ENCODE peak calls at places on chromosomes 4 and X, in six cellular contexts. L is NCI-H82, S is NCI-H2171 treated with DMSO at 0.1 percent for 48 hours, P is A172, I is transverse colon, Y is H9. M is an unnamed sample.

GRCh38 chr4:140163029-140163810 is 9.2 kb upstream of the MAML3 start:
- DNase-seq in L (no peak), S (no peak), P (no peak), I (no peak), Y (no peak), M (no peak)

GRCh38 chr4:20395160-20395773 is 143.6 kb downstream of the SLIT2 start:
- DNase-seq in L (peak; percentile 72), S (no peak), P (peak; percentile 55), I (peak; percentile 44), Y (peak; percentile 72), M (no peak)

GRCh38 chr4:121139533-121140222 is 24.4 kb downstream of the TNIP3 start:
- DNase-seq in L (no peak), S (no peak), P (peak; percentile 35), I (no peak), Y (no peak), M (no peak)

GRCh38 chrX:9788908-9789307 is 2.7 kb downstream of the SHROOM2 start:
- DNase-seq in L (no peak), S (no peak), P (no peak), I (no peak), Y (no peak), M (no peak)

GRCh38 chr4:85952518-85952917 is 407.3 kb downstream of the MAPK10 start:
- DNase-seq in L (no peak), S (no peak), P (peak; percentile 60), I (no peak), Y (no peak), M (no peak)

GRCh38 chrX:47093248-47093647 is 15.0 kb downstream of the RGN start:
- DNase-seq in L (peak; percentile 50), S (peak; percentile 17), P (no peak), I (no peak), Y (no peak), M (no peak)

GRCh38 chrX:84170931-84171330 is 17.1 kb downstream of the RPS6KA6 start:
- DNase-seq in L (no peak), S (no peak), P (no peak), I (no peak), Y (no peak), M (no peak)

GRCh38 chr4:174107749-174108354 is 175.6 kb downstream of the FBXO8 start:
- DNase-seq in L (no peak), S (no peak), P (no peak), I (no peak), Y (peak; percentile 38), M (no peak)

GRCh38 chrX:47171996-47172395 is 21.6 kb upstream of the UBA1 start:
- DNase-seq in L (no peak), S (no peak), P (no peak), I (no peak), Y (no peak), M (no peak)

GRCh38 chr4:31918891-31919290 is 1198.7 kb downstream of the PCDH7 start:
- DNase-seq in L (no peak), S (no peak), P (no peak), I (no peak), Y (no peak), M (no peak)

GRCh38 chr4:77950204-77950603 is 87.6 kb downstream of the MRPL1 start:
- DNase-seq in L (no peak), S (no peak), P (no peak), I (no peak), Y (no peak), M (no peak)

GRCh38 chr4:76634239-76634638 is 199.2 kb downstream of the SHROOM3 start:
- DNase-seq in L (no peak), S (no peak), P (peak; percentile 52), I (no peak), Y (no peak), M (no peak)

GRCh38 chrX:12322031-12322430 is 183.8 kb downstream of the FRMPD4 start:
- DNase-seq in L (no peak), S (no peak), P (no peak), I (no peak), Y (no peak), M (no peak)

GRCh38 chr4:86291180-86291579 is 68.7 kb downstream of the MAPK10 start:
- DNase-seq in L (no peak), S (no peak), P (no peak), I (no peak), Y (no peak), M (no peak)

GRCh38 chr4:73885570-73886230 is 16.5 kb downstream of the CXCL1 start:
- DNase-seq in L (no peak), S (no peak), P (peak; percentile 64), I (no peak), Y (no peak), M (no peak)

GRCh38 chrX:151901821-151902220 is 10.9 kb upstream of the MAGEA4 start:
- DNase-seq in L (no peak), S (no peak), P (no peak), I (no peak), Y (no peak), M (no peak)

GRCh38 chrX:136687457-136687856 is 39.5 kb downstream of the CD40LG start:
- DNase-seq in L (no peak), S (no peak), P (no peak), I (no peak), Y (no peak), M (no peak)

GRCh38 chr4:56424697-56425514 is 10.5 kb downstream of the PPAT start:
- DNase-seq in L (peak; percentile 14), S (no peak), P (peak; percentile 18), I (peak; percentile 13), Y (no peak), M (no peak)

GRCh38 chr4:154491731-154492249 is at the start of gene DCHS2:
- DNase-seq in L (peak; percentile 66), S (peak; percentile 0), P (no peak), I (peak; percentile 24), Y (peak; percentile 83), M (peak; percentile 66)

GRCh38 chrX:153226344-153227190 is 47.5 kb downstream of the MAGEA1 start:
- DNase-seq in L (peak; percentile 54), S (no peak), P (peak; percentile 88), I (no peak), Y (peak; percentile 95), M (no peak)

GRCh38 chr4:42531631-42532030 is 125.3 kb downstream of the ATP8A1 start:
- DNase-seq in L (no peak), S (no peak), P (no peak), I (no peak), Y (no peak), M (no peak)

GRCh38 chr4:140349816-140350215 is 23.6 kb upstream of the SCOC start:
- DNase-seq in L (no peak), S (no peak), P (no peak), I (no peak), Y (no peak), M (no peak)

GRCh38 chr4:114180481-114180880 is 201.0 kb upstream of the ARSJ start:
- DNase-seq in L (peak; percentile 64), S (peak; percentile 16), P (peak; percentile 57), I (no peak), Y (peak; percentile 79), M (no peak)

GRCh38 chr4:64508089-64508488 is 98.8 kb upstream of the TECRL start:
- DNase-seq in L (no peak), S (no peak), P (no peak), I (no peak), Y (no peak), M (no peak)

GRCh38 chr4:24611575-24611974 is 27.2 kb upstream of the DHX15 start:
- DNase-seq in L (no peak), S (no peak), P (no peak), I (no peak), Y (no peak), M (no peak)

GRCh38 chr4:10256203-10256602 is 139.6 kb upstream of the WDR1 start:
- DNase-seq in L (no peak), S (no peak), P (no peak), I (no peak), Y (no peak), M (no peak)

GRCh38 chr4:120132935-120133334 is 66.3 kb upstream of the MAD2L1 start:
- DNase-seq in L (no peak), S (no peak), P (no peak), I (no peak), Y (no peak), M (no peak)

GRCh38 chrX:150062292-150063137 is 124.2 kb upstream of the EOLA2 start:
- DNase-seq in L (no peak), S (no peak), P (peak; percentile 91), I (peak; percentile 11), Y (no peak), M (no peak)

GRCh38 chr4:183797445-183798248 is 107.5 kb upstream of the STOX2 start:
- DNase-seq in L (no peak), S (peak; percentile 7), P (no peak), I (peak; percentile 53), Y (peak; percentile 61), M (peak; percentile 70)

GRCh38 chr4:143025111-143025704 is 159.5 kb upstream of the USP38 start:
- DNase-seq in L (peak; percentile 12), S (no peak), P (peak; percentile 35), I (no peak), Y (peak; percentile 53), M (no peak)

M was measured in heart left ventricle.